ENCODE peak calls at places on chromosomes 3 and 15, in seven cellular contexts. K, Y, Q, I, M, P and T are unnamed samples.

GRCh38 chr15:45670061-45670460 is 35.2 kb downstream of the SQOR start:
- DNase-seq in M (no peak), Y (no peak), Q (no peak), P (no peak), I (no peak), K (peak; percentile 55), T (no peak)

GRCh38 chr3:127525373-127525772 is 65.2 kb downstream of the TPRA1 start:
- DNase-seq in K (no peak), M (no peak), I (no peak), Q (peak; percentile 82), P (no peak), Y (no peak), T (no peak)

GRCh38 chr3:149180057-149180573 is 41.5 kb downstream of the CP start:
- DNase-seq in Y (no peak), M (no peak), P (no peak), I (no peak), Q (peak; percentile 99), K (peak; percentile 99), T (no peak)

GRCh38 chr3:129618901-129619671 is 12.6 kb upstream of the PLXND1 start:
- DNase-seq in P (no peak), K (no peak), Y (no peak), Q (no peak), M (no peak), I (no peak), T (no peak)

GRCh38 chr3:100226712-100227429 is 33.9 kb upstream of the TBC1D23 start:
- DNase-seq in Y (no peak), P (no peak), Q (peak; percentile 71), M (no peak), I (no peak), K (no peak), T (no peak)

GRCh38 chr15:67743558-67743957 is 81.8 kb upstream of the SKOR1 start:
- DNase-seq in Q (no peak), K (no peak), Y (no peak), I (no peak), P (no peak), M (no peak), T (no peak)

GRCh38 chr3:193843447-193844301 is 250.7 kb downstream of the OPA1 start:
- DNase-seq in I (no peak), P (no peak), K (no peak), M (no peak), Q (no peak), Y (no peak), T (no peak)

GRCh38 chr3:170483485-170484262 is 65.0 kb downstream of the CLDN11 start:
- DNase-seq in Q (peak; percentile 11), K (no peak), M (no peak), I (peak; percentile 59), Y (no peak), P (no peak), T (no peak)

GRCh38 chr3:21237638-21238037 is 513.4 kb downstream of the ZNF385D start:
- DNase-seq in M (no peak), K (no peak), I (no peak), P (no peak), Q (peak; percentile 89), Y (no peak), T (no peak)

GRCh38 chr3:48042071-48042760 is 26.0 kb upstream of the MAP4 start:
- DNase-seq in P (no peak), Y (no peak), I (no peak), K (no peak), Q (peak; percentile 62), M (no peak), T (no peak)

GRCh38 chr3:194945508-194945907 is 259.8 kb downstream of the FAM43A start:
- DNase-seq in Y (no peak), M (no peak), I (no peak), K (no peak), P (no peak), Q (no peak), T (no peak)

GRCh38 chr3:188026191-188026968 is 127.6 kb upstream of the LPP start:
- DNase-seq in Y (no peak), P (no peak), I (no peak), M (no peak), K (no peak), Q (no peak), T (no peak)

GRCh38 chr3:82002993-82003642 is 241.7 kb upstream of the GBE1 start:
- DNase-seq in K (no peak), Q (no peak), M (no peak), I (no peak), P (no peak), Y (no peak), T (no peak)

GRCh38 chr15:39997031-39997430 is 42.0 kb downstream of the SRP14 start:
- DNase-seq in P (no peak), K (no peak), Q (peak; percentile 79), M (no peak), Y (no peak), I (no peak), T (no peak)

GRCh38 chr3:127089487-127090145 is 103.3 kb upstream of the PRR23E start:
- DNase-seq in K (no peak), M (no peak), Q (no peak), P (no peak), I (no peak), Y (no peak), T (no peak)

GRCh38 chr3:39443530-39443929 is 23.9 kb upstream of the MOBP start:
- DNase-seq in M (peak; percentile 15), Y (no peak), K (no peak), P (no peak), I (no peak), Q (no peak), T (no peak)

GRCh38 chr3:18447720-18448119 is 22.6 kb upstream of the SATB1 start:
- DNase-seq in K (no peak), Q (no peak), P (no peak), I (no peak), M (no peak), Y (no peak), T (no peak)

GRCh38 chr3:132029182-132029902 is 5.5 kb downstream of the CPNE4 start:
- DNase-seq in M (peak; percentile 90), Y (peak; percentile 28), I (peak; percentile 81), Q (peak; percentile 57), K (no peak), P (peak; percentile 92), T (peak; percentile 17)

GRCh38 chr3:130787422-130788068 is 40.9 kb upstream of the PIK3R4 start:
- DNase-seq in Y (no peak), P (peak; percentile 38), M (no peak), K (no peak), I (no peak), Q (no peak), T (no peak)

GRCh38 chr15:94079459-94079858 is 151.9 kb upstream of the MCTP2 start:
- DNase-seq in Y (no peak), I (no peak), K (no peak), M (no peak), P (no peak), Q (no peak), T (no peak)

DNA sequence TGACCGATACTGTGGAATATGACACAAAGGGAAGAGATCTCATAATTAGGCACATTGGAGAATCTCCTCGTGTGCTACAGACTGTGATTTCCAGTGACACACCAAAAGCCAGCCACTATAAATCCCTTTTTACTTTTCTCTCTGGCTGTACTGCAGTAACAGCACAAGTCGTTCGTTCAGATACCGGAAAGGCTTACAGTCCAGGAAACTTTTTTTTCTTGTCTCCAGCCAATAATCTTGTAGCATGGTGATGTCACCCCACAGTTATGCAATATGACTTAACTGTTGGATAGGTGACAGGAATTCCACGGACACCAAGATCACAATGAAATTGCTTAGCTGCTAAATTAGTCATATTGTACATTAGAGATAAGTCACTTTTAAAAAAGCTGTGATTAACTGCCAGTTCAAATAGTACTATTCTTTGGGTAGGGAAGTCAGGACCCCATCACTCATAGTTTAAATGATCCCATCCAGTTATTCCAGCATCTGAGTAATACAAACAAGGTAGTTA is 36.3 kb upstream of the TSC22D2 start:
- DNase-seq in Y (no peak), M (no peak), Q (peak; percentile 100), P (peak; percentile 43), K (peak; percentile 99), I (no peak), T (no peak)
- H3K4me3 ChIP-seq in Y (no peak overlapping the region), M (no peak overlapping the region), Q (peak overlapping the region; percentile 78), P (no peak overlapping the region), K (peak overlapping the region; percentile 43), I (peak overlapping the region; percentile 48), T (no peak overlapping the region)

GRCh38 chr3:13047296-13048165 is 25.7 kb downstream of the IQSEC1 start:
- DNase-seq in M (no peak), P (no peak), Y (no peak), K (no peak), Q (no peak), I (no peak), T (no peak)

GRCh38 chr3:13045245-13045903 is 27.9 kb downstream of the IQSEC1 start:
- DNase-seq in M (no peak), I (no peak), P (no peak), Y (no peak), Q (no peak), K (no peak), T (no peak)

GRCh38 chr3:13044496-13045244 is 28.6 kb downstream of the IQSEC1 start:
- DNase-seq in K (no peak), I (no peak), Y (no peak), Q (no peak), P (no peak), M (peak; percentile 58), T (no peak)

GRCh38 chr3:13046569-13047279 is 26.5 kb downstream of the IQSEC1 start:
- DNase-seq in I (no peak), Q (no peak), P (no peak), Y (no peak), M (no peak), K (no peak), T (no peak)

GRCh38 chr3:13045904-13046568 is 27.2 kb downstream of the IQSEC1 start:
- DNase-seq in Q (no peak), M (no peak), P (no peak), I (no peak), K (no peak), Y (no peak), T (no peak)
- H3K4me3 ChIP-seq in Q (no peak overlapping the region), M (no peak overlapping the region), P (no peak overlapping the region), I (no peak overlapping the region), K (no peak overlapping the region), Y (no peak overlapping the region), T (no peak overlapping the region)

GRCh38 chr3:187015903-187016638 is 85.7 kb downstream of the ST6GAL1 start:
- DNase-seq in M (no peak), Y (no peak), P (no peak), Q (no peak), K (no peak), I (no peak), T (no peak)
- H3K4me3 ChIP-seq in M (no peak overlapping the region), Y (no peak overlapping the region), P (no peak overlapping the region), Q (no peak overlapping the region), K (no peak overlapping the region), I (no peak overlapping the region), T (no peak overlapping the region)

GRCh38 chr3:41202075-41202833 is 2.9 kb downstream of the CTNNB1 start:
- DNase-seq in P (no peak), M (no peak), Q (no peak), I (no peak), Y (no peak), K (no peak), T (no peak)
- H3K4me3 ChIP-seq in P (peak overlapping the region; percentile 97), M (peak overlapping the region; percentile 90), Q (peak overlapping the region; percentile 68), I (peak overlapping the region; percentile 97), Y (no peak overlapping the region), K (no peak overlapping the region), T (peak overlapping the region; percentile 8)

GRCh38 chr15:58154769-58155168 is 16.6 kb downstream of the AQP9 start:
- DNase-seq in Q (no peak), P (no peak), Y (no peak), M (no peak), I (no peak), K (no peak), T (no peak)
- H3K4me3 ChIP-seq in Q (no peak overlapping the region), P (no peak overlapping the region), Y (no peak overlapping the region), M (no peak overlapping the region), I (no peak overlapping the region), K (no peak overlapping the region), T (no peak overlapping the region)